ENCODE peak calls at places on chromosomes 2 and 18, in ten cellular contexts. J, F, R, E, D, C, I, S, G and Z are unnamed samples.

GRCh38 chr2:46434851-46435273 is 44.5 kb upstream of the TMEM247 start:
- DNase-seq in G (no peak), D (no peak), J (no peak), I (peak; percentile 97), S (peak; percentile 30), R (peak; percentile 69), F (no peak), C (peak; percentile 83), E (no peak), Z (no peak)

GRCh38 chr18:80249217-80250093 is 2.1 kb upstream of the PARD6G start:
- DNase-seq in I (peak; percentile 20), J (no peak), E (no peak), C (peak; percentile 98), G (no peak), R (peak; percentile 100), F (no peak), D (no peak), S (no peak), Z (peak; percentile 73)

GRCh38 chr2:69036926-69037325 is 23.9 kb downstream of the ANTXR1 start:
- DNase-seq in R (no peak), J (no peak), G (no peak), F (no peak), S (no peak), C (no peak), D (no peak), E (no peak), I (peak; percentile 84), Z (no peak)

GRCh38 chr2:65265090-65266045 is 37.7 kb downstream of the ACTR2 start:
- DNase-seq in R (peak; percentile 83), F (peak; percentile 55), J (no peak), D (no peak), S (peak; percentile 93), G (no peak), C (peak; percentile 71), I (peak; percentile 91), E (peak; percentile 71), Z (peak; percentile 54)

GRCh38 chr2:200467806-200468686 is 41.8 kb downstream of the KCTD18 start:
- DNase-seq in E (no peak), C (no peak), R (no peak), I (no peak), S (no peak), F (no peak), D (no peak), G (no peak), J (no peak), Z (no peak)

GRCh38 chr2:26892133-26892532 is 44.2 kb downstream of the DPYSL5 start:
- DNase-seq in S (no peak), E (no peak), G (no peak), I (no peak), R (no peak), C (no peak), J (no peak), F (no peak), D (no peak), Z (peak; percentile 31)

GRCh38 chr2:111705711-111706323 is 178.2 kb downstream of the ANAPC1 start:
- DNase-seq in J (peak; percentile 81), R (peak; percentile 81), D (no peak), E (no peak), S (peak; percentile 67), F (no peak), C (peak; percentile 78), G (no peak), I (peak; percentile 97), Z (no peak)

GRCh38 chr2:2708575-2708974 is 377.5 kb upstream of the MYT1L start:
- DNase-seq in S (no peak), J (no peak), C (no peak), F (no peak), E (no peak), D (no peak), I (no peak), R (no peak), G (no peak), Z (no peak)

GRCh38 chr18:37364237-37364636 is 201.4 kb downstream of the CELF4 start:
- DNase-seq in G (peak; percentile 72), S (no peak), D (no peak), C (no peak), I (no peak), J (peak; percentile 27), F (no peak), E (peak; percentile 56), R (no peak), Z (peak; percentile 35)

GRCh38 chr2:11482473-11483031 is 16.6 kb upstream of the E2F6 start:
- DNase-seq in C (no peak), S (no peak), I (no peak), G (no peak), R (no peak), E (peak; percentile 94), J (no peak), F (no peak), D (peak; percentile 69), Z (no peak)

GRCh38 chr2:165440367-165440766 is 29.1 kb upstream of the CSRNP3 start:
- DNase-seq in D (peak; percentile 21), J (no peak), R (no peak), S (peak; percentile 77), E (no peak), C (no peak), F (no peak), I (peak; percentile 4), G (no peak), Z (no peak)

GRCh38 chr18:10099539-10100140 is 185.8 kb downstream of the VAPA start:
- DNase-seq in S (no peak), J (no peak), E (no peak), G (no peak), R (no peak), I (peak; percentile 27), D (no peak), C (no peak), F (no peak), Z (no peak)

GRCh38 chr18:62710417-62710816 is 4.9 kb upstream of the PHLPP1 start:
- DNase-seq in G (no peak), S (no peak), R (no peak), F (no peak), E (no peak), D (no peak), I (peak; percentile 33), J (no peak), C (no peak), Z (no peak)

GRCh38 chr2:177397501-177398289 is 5.1 kb downstream of the AGPS start:
- DNase-seq in R (peak; percentile 58), I (peak; percentile 89), D (no peak), S (peak; percentile 82), F (peak; percentile 35), J (no peak), E (no peak), G (no peak), C (peak; percentile 66), Z (no peak)

GRCh38 chr2:231399046-231399852 is 3.7 kb downstream of the B3GNT7 start:
- DNase-seq in F (peak; percentile 23), J (no peak), E (no peak), D (peak; percentile 68), C (no peak), R (no peak), I (no peak), S (no peak), G (no peak), Z (no peak)

GRCh38 chr2:26846881-26847662 is 860 bp upstream of the DPYSL5 start:
- DNase-seq in F (no peak), R (no peak), D (no peak), G (no peak), J (no peak), C (no peak), I (no peak), S (no peak), E (no peak), Z (no peak)

DNA sequence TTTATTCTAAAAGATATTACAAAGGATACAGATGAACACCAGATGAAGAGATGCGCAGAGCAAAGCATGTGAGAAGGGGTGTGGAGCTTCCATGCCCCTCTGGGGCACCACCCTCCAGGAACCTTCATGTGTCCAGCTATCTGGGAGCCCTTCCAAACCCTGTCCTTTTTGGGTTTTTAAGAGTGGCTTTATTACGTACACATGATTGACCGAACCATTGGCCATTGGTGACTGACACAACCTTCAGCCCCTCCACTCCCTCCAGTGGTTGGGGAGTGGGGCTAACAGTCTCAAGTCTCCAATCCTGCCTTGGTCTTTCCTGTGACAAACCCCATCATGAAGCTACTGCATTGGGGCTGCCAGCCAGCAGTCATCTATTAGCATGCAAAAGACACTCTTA is 19.5 kb downstream of the IL1B start:
- DNase-seq in S (no peak), F (no peak), J (no peak), C (no peak), R (no peak), E (no peak), I (no peak), G (no peak), D (no peak), Z (no peak)
- TF ChIP-seq CTCF in S (no peak), F (no peak), J (no peak), C (no peak), R (no peak), E (no peak), I (no peak), G (no peak), D (no peak), Z (no peak)

GRCh38 chr2:241111443-241111810 is 9.3 kb upstream of the MTERF4 start:
- DNase-seq in J (no peak), F (no peak), D (no peak), I (no peak), R (no peak), G (peak; percentile 35), E (no peak), C (no peak), S (no peak), Z (no peak)
- H3K4me3 ChIP-seq in J (no peak overlapping the region), F (no peak overlapping the region), D (no peak overlapping the region), I (no peak overlapping the region), R (no peak overlapping the region), G (no peak overlapping the region), E (no peak overlapping the region), C (no peak overlapping the region), S (no peak overlapping the region), Z (no peak overlapping the region)

GRCh38 chr2:35246702-35247101 is 1108.9 kb upstream of the CRIM1 start:
- DNase-seq in C (no peak), E (no peak), D (no peak), I (no peak), J (no peak), R (no peak), F (no peak), S (no peak), G (no peak), Z (no peak)

GRCh38 chr2:35255826-35256225 is 1099.8 kb upstream of the CRIM1 start:
- DNase-seq in D (no peak), I (no peak), C (no peak), G (no peak), S (no peak), F (no peak), J (no peak), E (no peak), R (no peak), Z (no peak)

GRCh38 chr2:35251156-35251555 is 1104.4 kb upstream of the CRIM1 start:
- DNase-seq in C (no peak), J (no peak), I (no peak), F (no peak), S (no peak), G (no peak), D (no peak), E (no peak), R (no peak), Z (no peak)
- TF ChIP-seq CTCF in C (no peak), J (no peak), I (no peak), F (no peak), S (no peak), G (no peak), D (no peak), E (no peak), R (no peak), Z (no peak)

DNA sequence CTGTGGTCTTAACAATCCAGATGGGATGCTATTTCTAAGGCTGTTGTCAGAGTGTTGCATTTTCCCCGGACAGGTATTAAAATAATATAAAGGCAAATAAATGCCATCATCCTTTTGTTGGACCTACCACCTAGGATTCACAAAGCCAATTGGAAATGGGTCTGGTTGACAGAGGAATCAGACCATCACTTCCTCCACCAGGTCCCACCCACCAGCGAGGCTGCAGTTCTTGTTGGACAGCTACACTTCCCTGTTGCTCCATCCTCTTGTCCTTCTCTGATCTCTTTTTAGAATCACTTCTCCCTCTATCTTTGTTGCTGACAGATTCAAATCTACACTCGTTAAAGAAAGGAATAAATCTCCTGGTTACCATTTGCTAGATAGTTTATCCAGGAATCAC is 1.1 kb downstream of the TMEM169 start:
- DNase-seq in C (no peak), F (no peak), G (no peak), S (no peak), R (peak; percentile 16), I (peak; percentile 9), E (peak; percentile 13), J (no peak), D (no peak), Z (no peak)
- H3K4me3 ChIP-seq in C (no peak overlapping the region), F (no peak overlapping the region), G (no peak overlapping the region), S (no peak overlapping the region), R (no peak overlapping the region), I (no peak overlapping the region), E (no peak overlapping the region), J (no peak overlapping the region), D (no peak overlapping the region), Z (no peak overlapping the region)